ENCODE peak calls at places on chromosome 13, in eight cellular contexts. T is HT1080, J is GM12878, L is ecto neural progenitor cell, E is KG1, V is SK-N-DZ, F is sciatic nerve, Y is NCI-H69. R is an unnamed sample.

GRCh38 chr13:30805603-30806011 is 70.3 kb downstream of the ALOX5AP start:
- DNase-seq in T (peak), J (no peak), L (peak), E (no peak), V (no peak), F (peak), Y (no peak), R (no peak)

GRCh38 chr13:37747071-37747612 is 122.4 kb downstream of the TRPC4 start:
- DNase-seq in T (peak), J (no peak), L (no peak), E (no peak), V (no peak), F (no peak), Y (peak), R (no peak)

GRCh38 chr13:106772202-106772601 is 204.3 kb upstream of the ARGLU1 start:
- DNase-seq in T (no peak), J (no peak), L (no peak), E (no peak), V (no peak), F (no peak), Y (no peak), R (no peak)

GRCh38 chr13:52597676-52598075 is 44.6 kb upstream of the HNRNPA1L2 start:
- DNase-seq in T (no peak), J (no peak), L (no peak), E (no peak), V (no peak), F (no peak), Y (no peak), R (no peak)

GRCh38 chr13:22114630-22115311 is 443.9 kb downstream of the FGF9 start:
- DNase-seq in T (no peak), J (peak), L (no peak), E (peak), V (no peak), F (no peak), Y (peak), R (peak)

GRCh38 chr13:34833562-34834182 is 108.4 kb upstream of the NBEA start:
- DNase-seq in T (peak), J (no peak), L (no peak), E (no peak), V (no peak), F (no peak), Y (peak), R (no peak)

GRCh38 chr13:50788551-50788950 is 54.9 kb downstream of the DLEU7 start:
- DNase-seq in T (peak), J (no peak), L (no peak), E (no peak), V (no peak), F (no peak), Y (no peak), R (no peak)

GRCh38 chr13:31972453-31972852 is 59.1 kb upstream of the FRY start:
- DNase-seq in T (no peak), J (no peak), L (no peak), E (no peak), V (no peak), F (no peak), Y (no peak), R (no peak)

GRCh38 chr13:99380402-99380801 is 73.2 kb upstream of the GPR183 start:
- DNase-seq in T (no peak), J (no peak), L (peak), E (no peak), V (no peak), F (no peak), Y (no peak), R (no peak)

GRCh38 chr13:69101841-69102240 is 1005.8 kb upstream of the ATXN8OS start:
- DNase-seq in T (no peak), J (no peak), L (no peak), E (no peak), V (no peak), F (no peak), Y (no peak), R (no peak)

GRCh38 chr13:110132178-110132975 is 174.6 kb downstream of the COL4A1 start:
- DNase-seq in T (no peak), J (no peak), L (peak), E (no peak), V (no peak), F (no peak), Y (no peak), R (no peak)

GRCh38 chr13:81929988-81930387 is 1589.1 kb upstream of the SPRY2 start:
- DNase-seq in T (peak), J (no peak), L (no peak), E (no peak), V (peak), F (no peak), Y (peak), R (no peak)

GRCh38 chr13:46858776-46859175 is 38.1 kb downstream of the HTR2A start:
- DNase-seq in T (no peak), J (no peak), L (no peak), E (no peak), V (no peak), F (no peak), Y (no peak), R (no peak)

GRCh38 chr13:99970761-99971575 is 599 bp downstream of the ZIC5 start:
- DNase-seq in T (no peak), J (no peak), L (peak), E (no peak), V (no peak), F (peak), Y (peak), R (no peak)

GRCh38 chr13:73696713-73697112 is 437.5 kb downstream of the KLF12 start:
- DNase-seq in T (no peak), J (no peak), L (no peak), E (no peak), V (no peak), F (no peak), Y (no peak), R (no peak)

R was measured in naive thymus-derived CD8-positive, alpha-beta T cell.